ENCODE peak calls at places on chromosomes 4 and X, in ten cellular contexts. One of them, this sample, is unnamed. For H3K27me3, the result is how much of the 10 kb centered on the place peaks cover.

GRCh38 chr4:77821775-77822174 is 2.6 kb upstream of the CNOT6L start:
- DNase-seq in heart left ventricle: no peak
- DNase-seq in gastrocnemius medialis: no peak
- DNase-seq in ovary: no peak
- DNase-seq in transverse colon: no peak
- DNase-seq in uterus: no peak
- DNase-seq in stomach: no peak
- DNase-seq in testis: no peak
- DNase-seq in IMR-90: no peak
- DNase-seq in tibial nerve: no peak
- DNase-seq in this sample: no peak

GRCh38 chrX:39582091-39582490 is 515.7 kb downstream of the BCOR start:
- DNase-seq in heart left ventricle: no peak
- DNase-seq in gastrocnemius medialis: no peak
- DNase-seq in ovary: no peak
- DNase-seq in transverse colon: no peak
- DNase-seq in uterus: no peak
- DNase-seq in stomach: peak
- DNase-seq in testis: no peak
- DNase-seq in IMR-90: no peak
- DNase-seq in tibial nerve: no peak
- DNase-seq in this sample: peak

GRCh38 chr4:102334624-102335023 is 10.7 kb downstream of the SLC39A8 start:
- DNase-seq in heart left ventricle: no peak
- DNase-seq in gastrocnemius medialis: no peak
- DNase-seq in ovary: no peak
- DNase-seq in transverse colon: no peak
- DNase-seq in uterus: no peak
- DNase-seq in stomach: no peak
- DNase-seq in testis: no peak
- DNase-seq in IMR-90: no peak
- DNase-seq in tibial nerve: no peak
- DNase-seq in this sample: no peak

GRCh38 chrX:104502460-104502859 is 63.5 kb upstream of the IL1RAPL2 start:
- DNase-seq in heart left ventricle: no peak
- DNase-seq in gastrocnemius medialis: no peak
- DNase-seq in ovary: no peak
- DNase-seq in transverse colon: no peak
- DNase-seq in uterus: no peak
- DNase-seq in stomach: no peak
- DNase-seq in testis: no peak
- DNase-seq in IMR-90: no peak
- DNase-seq in tibial nerve: no peak
- DNase-seq in this sample: no peak

GRCh38 chrX:47380268-47380667 is 9.9 kb downstream of the ZNF157 start:
- DNase-seq in heart left ventricle: no peak
- DNase-seq in gastrocnemius medialis: peak
- DNase-seq in ovary: no peak
- DNase-seq in transverse colon: peak
- DNase-seq in uterus: peak
- DNase-seq in stomach: peak
- DNase-seq in testis: peak
- DNase-seq in IMR-90: no peak
- DNase-seq in tibial nerve: no peak
- DNase-seq in this sample: no peak

GRCh38 chr4:6208416-6208815 is 8.1 kb upstream of the JAKMIP1 start:
- DNase-seq in heart left ventricle: no peak
- DNase-seq in gastrocnemius medialis: no peak
- DNase-seq in ovary: no peak
- DNase-seq in transverse colon: no peak
- DNase-seq in uterus: no peak
- DNase-seq in stomach: peak
- DNase-seq in testis: peak
- DNase-seq in IMR-90: no peak
- DNase-seq in tibial nerve: no peak
- DNase-seq in this sample: no peak

GRCh38 chr4:154720123-154720522 is 23.7 kb upstream of the LRAT start:
- DNase-seq in heart left ventricle: no peak
- DNase-seq in gastrocnemius medialis: no peak
- DNase-seq in ovary: no peak
- DNase-seq in transverse colon: no peak
- DNase-seq in uterus: no peak
- DNase-seq in stomach: no peak
- DNase-seq in testis: no peak
- DNase-seq in IMR-90: no peak
- DNase-seq in tibial nerve: no peak
- DNase-seq in this sample: no peak

GRCh38 chrX:40864972-40865371 is 129.6 kb upstream of the MED14 start:
- DNase-seq in heart left ventricle: no peak
- DNase-seq in gastrocnemius medialis: peak
- DNase-seq in ovary: no peak
- DNase-seq in transverse colon: no peak
- DNase-seq in uterus: no peak
- DNase-seq in stomach: no peak
- DNase-seq in testis: no peak
- DNase-seq in IMR-90: peak
- DNase-seq in tibial nerve: no peak
- DNase-seq in this sample: no peak

GRCh38 chrX:16836371-16836770 is 33.8 kb downstream of the RBBP7 start:
- DNase-seq in heart left ventricle: no peak
- DNase-seq in gastrocnemius medialis: peak
- DNase-seq in ovary: no peak
- DNase-seq in transverse colon: peak
- DNase-seq in uterus: no peak
- DNase-seq in stomach: peak
- DNase-seq in testis: no peak
- DNase-seq in IMR-90: peak
- DNase-seq in tibial nerve: no peak
- DNase-seq in this sample: peak

GRCh38 chr4:8819421-8820177 is 52.0 kb downstream of the HMX1 start:
- DNase-seq in heart left ventricle: no peak
- DNase-seq in gastrocnemius medialis: no peak
- DNase-seq in ovary: no peak
- DNase-seq in transverse colon: peak
- DNase-seq in uterus: no peak
- DNase-seq in stomach: peak
- DNase-seq in testis: no peak
- DNase-seq in IMR-90: no peak
- DNase-seq in tibial nerve: no peak
- DNase-seq in this sample: no peak

GRCh38 chr4:152528060-152528459 is 7.8 kb downstream of the FBXW7 start:
- DNase-seq in heart left ventricle: no peak
- DNase-seq in gastrocnemius medialis: no peak
- DNase-seq in ovary: no peak
- DNase-seq in transverse colon: no peak
- DNase-seq in uterus: no peak
- DNase-seq in stomach: no peak
- DNase-seq in testis: no peak
- DNase-seq in IMR-90: no peak
- DNase-seq in tibial nerve: no peak
- DNase-seq in this sample: no peak

GRCh38 chrX:9337056-9337455 is 127.8 kb upstream of the TBL1X start:
- DNase-seq in heart left ventricle: no peak
- DNase-seq in gastrocnemius medialis: no peak
- DNase-seq in ovary: no peak
- DNase-seq in transverse colon: no peak
- DNase-seq in uterus: peak
- DNase-seq in stomach: no peak
- DNase-seq in testis: peak
- DNase-seq in IMR-90: peak
- DNase-seq in tibial nerve: no peak
- DNase-seq in this sample: no peak

GRCh38 chr4:129254526-129254925 is 158.6 kb downstream of the C4orf33 start:
- DNase-seq in heart left ventricle: no peak
- DNase-seq in gastrocnemius medialis: no peak
- DNase-seq in ovary: no peak
- DNase-seq in transverse colon: no peak
- DNase-seq in uterus: no peak
- DNase-seq in stomach: no peak
- DNase-seq in testis: no peak
- DNase-seq in IMR-90: peak
- DNase-seq in tibial nerve: no peak
- DNase-seq in this sample: no peak

GRCh38 chr4:72179342-72179741 is 147.5 kb downstream of the NPFFR2 start:
- DNase-seq in heart left ventricle: no peak
- DNase-seq in gastrocnemius medialis: no peak
- DNase-seq in ovary: no peak
- DNase-seq in transverse colon: no peak
- DNase-seq in uterus: no peak
- DNase-seq in stomach: no peak
- DNase-seq in testis: no peak
- DNase-seq in IMR-90: no peak
- DNase-seq in tibial nerve: no peak
- DNase-seq in this sample: no peak

GRCh38 chr4:87489678-87490077 is 39.5 kb downstream of the SPARCL1 start:
- DNase-seq in heart left ventricle: no peak
- DNase-seq in gastrocnemius medialis: no peak
- DNase-seq in ovary: no peak
- DNase-seq in transverse colon: no peak
- DNase-seq in uterus: no peak
- DNase-seq in stomach: no peak
- DNase-seq in testis: no peak
- DNase-seq in IMR-90: no peak
- DNase-seq in tibial nerve: no peak
- DNase-seq in this sample: no peak

GRCh38 chrX:110000854-110001701 is 1.8 kb upstream of the TMEM164 start:
- DNase-seq in heart left ventricle: no peak
- DNase-seq in gastrocnemius medialis: no peak
- DNase-seq in ovary: no peak
- DNase-seq in transverse colon: no peak
- DNase-seq in uterus: no peak
- DNase-seq in stomach: no peak
- DNase-seq in testis: no peak
- DNase-seq in IMR-90: no peak
- DNase-seq in tibial nerve: no peak
- DNase-seq in this sample: no peak
- TF ChIP-seq POLR2A in heart left ventricle: no peak
- TF ChIP-seq POLR2A in gastrocnemius medialis: no peak
- TF ChIP-seq POLR2A in ovary: no peak
- TF ChIP-seq POLR2A in transverse colon: no peak
- TF ChIP-seq POLR2A in uterus: no peak
- TF ChIP-seq POLR2A in stomach: no peak
- TF ChIP-seq POLR2A in testis: no peak
- TF ChIP-seq POLR2A in IMR-90: no peak
- TF ChIP-seq POLR2A in tibial nerve: no peak
- TF ChIP-seq POLR2A in this sample: no peak

GRCh38 chr4:118338518-118338917 is 14.3 kb downstream of the PRSS12 start:
- DNase-seq in heart left ventricle: no peak
- DNase-seq in gastrocnemius medialis: no peak
- DNase-seq in ovary: no peak
- DNase-seq in transverse colon: no peak
- DNase-seq in uterus: no peak
- DNase-seq in stomach: no peak
- DNase-seq in testis: no peak
- DNase-seq in IMR-90: no peak
- DNase-seq in tibial nerve: no peak
- DNase-seq in this sample: no peak

GRCh38 chr4:118338981-118339765 is 13.6 kb downstream of the PRSS12 start:
- DNase-seq in heart left ventricle: no peak
- DNase-seq in gastrocnemius medialis: no peak
- DNase-seq in ovary: no peak
- DNase-seq in transverse colon: no peak
- DNase-seq in uterus: no peak
- DNase-seq in stomach: no peak
- DNase-seq in testis: no peak
- DNase-seq in IMR-90: peak
- DNase-seq in tibial nerve: no peak
- DNase-seq in this sample: no peak

GRCh38 chr4:118335774-118336173 is 17.0 kb downstream of the PRSS12 start:
- DNase-seq in heart left ventricle: no peak
- DNase-seq in gastrocnemius medialis: no peak
- DNase-seq in ovary: no peak
- DNase-seq in transverse colon: no peak
- DNase-seq in uterus: no peak
- DNase-seq in stomach: no peak
- DNase-seq in testis: no peak
- DNase-seq in IMR-90: no peak
- DNase-seq in tibial nerve: no peak
- DNase-seq in this sample: no peak

GRCh38 chr4:118337954-118338353 is 14.8 kb downstream of the PRSS12 start:
- DNase-seq in heart left ventricle: no peak
- DNase-seq in gastrocnemius medialis: no peak
- DNase-seq in ovary: no peak
- DNase-seq in transverse colon: no peak
- DNase-seq in uterus: no peak
- DNase-seq in stomach: no peak
- DNase-seq in testis: no peak
- DNase-seq in IMR-90: peak
- DNase-seq in tibial nerve: no peak
- DNase-seq in this sample: no peak

DNA sequence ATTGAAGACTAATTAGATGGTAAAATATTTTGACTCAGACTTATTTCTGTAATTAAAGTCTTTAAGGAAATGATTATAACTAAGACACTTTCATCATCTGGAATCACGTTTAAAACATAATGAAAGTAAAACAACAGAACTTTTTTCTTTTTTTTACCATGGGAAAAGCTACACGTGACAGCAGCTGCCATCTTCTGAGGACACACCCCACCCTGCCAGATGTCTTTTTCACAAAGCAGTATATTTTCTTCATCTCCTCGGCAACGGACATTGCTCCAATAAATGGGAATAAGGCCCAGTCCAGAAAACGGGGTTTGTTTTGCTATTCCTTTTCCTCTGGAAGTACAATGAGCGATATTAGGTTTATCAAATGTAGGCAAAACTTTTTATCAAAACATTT is 17.5 kb downstream of the PRSS12 start:
- DNase-seq in heart left ventricle: no peak
- DNase-seq in gastrocnemius medialis: no peak
- DNase-seq in ovary: no peak
- DNase-seq in transverse colon: no peak
- DNase-seq in uterus: no peak
- DNase-seq in stomach: no peak
- DNase-seq in testis: no peak
- DNase-seq in IMR-90: no peak
- DNase-seq in tibial nerve: no peak
- DNase-seq in this sample: no peak
- H3K4me3 ChIP-seq in heart left ventricle: no peak
- H3K4me3 ChIP-seq in gastrocnemius medialis: no peak
- H3K4me3 ChIP-seq in ovary: no peak
- H3K4me3 ChIP-seq in transverse colon: no peak
- H3K4me3 ChIP-seq in uterus: no peak
- H3K4me3 ChIP-seq in stomach: no peak
- H3K4me3 ChIP-seq in testis: no peak
- H3K4me3 ChIP-seq in IMR-90: no peak
- H3K4me3 ChIP-seq in tibial nerve: no peak
- H3K4me3 ChIP-seq in this sample: no peak

GRCh38 chr4:80221161-80221560 is 23.9 kb downstream of the PRDM8 start:
- DNase-seq in heart left ventricle: no peak
- DNase-seq in gastrocnemius medialis: no peak
- DNase-seq in ovary: no peak
- DNase-seq in transverse colon: no peak
- DNase-seq in uterus: no peak
- DNase-seq in stomach: no peak
- DNase-seq in testis: no peak
- DNase-seq in IMR-90: peak
- DNase-seq in tibial nerve: no peak
- DNase-seq in this sample: no peak
- H3K27me3 ChIP-seq in heart left ventricle: half or more
- H3K27me3 ChIP-seq in gastrocnemius medialis: under half
- H3K27me3 ChIP-seq in ovary: under half
- H3K27me3 ChIP-seq in transverse colon: under half
- H3K27me3 ChIP-seq in uterus: under half
- H3K27me3 ChIP-seq in stomach: under half
- H3K27me3 ChIP-seq in testis: under half
- H3K27me3 ChIP-seq in IMR-90: under half
- H3K27me3 ChIP-seq in tibial nerve: under half
- H3K27me3 ChIP-seq in this sample: under half

GRCh38 chr4:98261291-98262271 is at the start of gene RAP1GDS1:
- DNase-seq in heart left ventricle: peak
- DNase-seq in gastrocnemius medialis: peak
- DNase-seq in ovary: peak
- DNase-seq in transverse colon: peak
- DNase-seq in uterus: peak
- DNase-seq in stomach: peak
- DNase-seq in testis: peak
- DNase-seq in IMR-90: peak
- DNase-seq in tibial nerve: peak
- DNase-seq in this sample: peak
- TF ChIP-seq POLR2A in heart left ventricle: no peak
- TF ChIP-seq POLR2A in gastrocnemius medialis: no peak
- TF ChIP-seq POLR2A in ovary: no peak
- TF ChIP-seq POLR2A in transverse colon: no peak
- TF ChIP-seq POLR2A in uterus: no peak
- TF ChIP-seq POLR2A in stomach: no peak
- TF ChIP-seq POLR2A in testis: no peak
- TF ChIP-seq POLR2A in IMR-90: no peak
- TF ChIP-seq POLR2A in tibial nerve: no peak
- TF ChIP-seq POLR2A in this sample: no peak

This sample was measured in thyroid gland.